ENCODE peak calls at places on chromosomes 3 and 15, in five cellular contexts. X, E, Q, H and U are unnamed samples.
A peak's percentile ranks its signal among the peaks of the same experiment; 100 is the strongest.

GRCh38 chr3:168511428-168512014 is 415.8 kb upstream of the GOLIM4 start:
- DNase-seq in X (no peak), E (no peak), Q (no peak), H (no peak), U (no peak)

GRCh38 chr3:100941046-100941445 is 52.2 kb downstream of the ABI3BP start:
- DNase-seq in X (no peak), E (no peak), Q (no peak), H (no peak), U (no peak)

GRCh38 chr3:29050155-29050554 is 230.7 kb upstream of the RBMS3 start:
- DNase-seq in X (no peak), E (no peak), Q (no peak), H (no peak), U (no peak)

GRCh38 chr15:88878720-88879184 is 16.6 kb downstream of the HAPLN3 start:
- DNase-seq in X (no peak), E (peak; percentile 84), Q (peak; percentile 87), H (peak; percentile 64), U (peak; percentile 7)

GRCh38 chr3:156761007-156761406 is 65.1 kb upstream of the LEKR1 start:
- DNase-seq in X (no peak), E (no peak), Q (no peak), H (no peak), U (no peak)

GRCh38 chr15:37425541-37425940 is 325.2 kb upstream of the MEIS2 start:
- DNase-seq in X (no peak), E (no peak), Q (no peak), H (no peak), U (no peak)

GRCh38 chr3:128620268-128620691 is 30.3 kb downstream of the RPN1 start:
- DNase-seq in X (no peak), E (no peak), Q (peak; percentile 41), H (no peak), U (no peak)

GRCh38 chr3:105278688-105279087 is 88.0 kb upstream of the ALCAM start:
- DNase-seq in X (no peak), E (no peak), Q (no peak), H (no peak), U (no peak)

GRCh38 chr15:73367624-73368300 is 996 bp downstream of the HCN4 start:
- DNase-seq in X (no peak), E (peak; percentile 58), Q (no peak), H (no peak), U (no peak)

GRCh38 chr15:85589873-85590272 is 204.9 kb downstream of the KLHL25 start:
- DNase-seq in X (no peak), E (no peak), Q (no peak), H (no peak), U (no peak)

GRCh38 chr3:32958509-32958908 is 7.1 kb downstream of the CCR4 start:
- DNase-seq in X (no peak), E (no peak), Q (no peak), H (no peak), U (no peak)

GRCh38 chr3:47715928-47716327 is 65.8 kb downstream of the SMARCC1 start:
- DNase-seq in X (no peak), E (no peak), Q (no peak), H (peak; percentile 15), U (no peak)